ENCODE peak calls at places on chromosomes 2 and 18, in five cellular contexts. K is left ventricle myocardium superior, D is ovary, F is GM12892, P is NCI-H1105 treated with DMSO at 0.1 percent for 48 hours. G is an unnamed sample.

GRCh38 chr18:27363918-27364317 is 178.8 kb upstream of the CHST9 start:
- DNase-seq in K (no peak), D (no peak), F (no peak), P (peak), G (peak)

GRCh38 chr2:20930928-20931327 is 108.0 kb upstream of the LDAH start:
- DNase-seq in K (no peak), D (no peak), F (no peak), P (no peak), G (no peak)

GRCh38 chr2:29323961-29324360 is 208.7 kb downstream of the CLIP4 start:
- DNase-seq in K (no peak), D (no peak), F (no peak), P (peak), G (no peak)

GRCh38 chr18:47881752-47882455 is 48.6 kb downstream of the SMAD2 start:
- DNase-seq in K (no peak), D (no peak), F (no peak), P (no peak), G (no peak)

GRCh38 chr2:171404258-171404657 is 29.5 kb downstream of the METTL8 start:
- DNase-seq in K (no peak), D (no peak), F (no peak), P (no peak), G (no peak)

GRCh38 chr18:58369616-58370015 is 259.3 kb downstream of the ALPK2 start:
- DNase-seq in K (no peak), D (no peak), F (no peak), P (no peak), G (no peak)

GRCh38 chr18:12010187-12010802 is 29.0 kb downstream of the IMPA2 start:
- DNase-seq in K (no peak), D (no peak), F (no peak), P (no peak), G (no peak)

GRCh38 chr18:61892683-61893303 is at the start of gene RNF152:
- DNase-seq in K (peak), D (peak), F (no peak), P (peak), G (peak)

GRCh38 chr2:113077921-113078320 is 10.2 kb downstream of the IL1F10 start:
- DNase-seq in K (no peak), D (no peak), F (no peak), P (no peak), G (no peak)

GRCh38 chr2:161418715-161419337 is 2.7 kb downstream of the TBR1 start:
- DNase-seq in K (peak), D (no peak), F (no peak), P (no peak), G (no peak)

GRCh38 chr2:198314559-198315153 is 510.3 kb downstream of the PLCL1 start:
- DNase-seq in K (no peak), D (no peak), F (no peak), P (peak), G (peak)

GRCh38 chr2:233901367-233901766 is 15.8 kb upstream of the TRPM8 start:
- DNase-seq in K (no peak), D (no peak), F (no peak), P (no peak), G (no peak)

GRCh38 chr2:111653103-111653624 is 230.8 kb downstream of the ANAPC1 start:
- DNase-seq in K (no peak), D (no peak), F (no peak), P (no peak), G (no peak)

GRCh38 chr2:11808016-11808400 is 61.6 kb downstream of the LPIN1 start:
- DNase-seq in K (no peak), D (no peak), F (no peak), P (no peak), G (no peak)

GRCh38 chr2:131365452-131365851 is 1.5 kb upstream of the RAB6D start:
- DNase-seq in K (no peak), D (no peak), F (no peak), P (no peak), G (no peak)

GRCh38 chr2:168029071-168029470 is 218.3 kb downstream of the STK39 start:
- DNase-seq in K (no peak), D (no peak), F (no peak), P (no peak), G (no peak)

GRCh38 chr2:153595939-153596338 is 117.4 kb upstream of the RPRM start:
- DNase-seq in K (no peak), D (no peak), F (no peak), P (peak), G (peak)

GRCh38 chr2:72326759-72327158 is 179.1 kb upstream of the CYP26B1 start:
- DNase-seq in K (no peak), D (no peak), F (no peak), P (no peak), G (no peak)